ENCODE peak calls at places on chromosomes 12 and 14, in four cellular contexts. P is HepG2, T is K562, Y is GM12878. M is an unnamed sample.

GRCh38 chr14:69928111-69928523 is 48.9 kb downstream of the SMOC1 start:
- DNase-seq in P (no peak), Y (no peak), T (no peak), M (peak; percentile 11)

GRCh38 chr12:114656906-114657596 is 26.9 kb downstream of the TBX3 start:
- DNase-seq in P (peak; percentile 72), T (no peak), Y (no peak), M (no peak)

GRCh38 chr14:76407449-76408150 is 31.7 kb downstream of the ESRRB start:
- DNase-seq in Y (no peak), P (no peak), T (no peak), M (no peak)

GRCh38 chr12:10716704-10717315 is 6.3 kb downstream of the YBX3 start:
- DNase-seq in T (no peak), Y (no peak), P (no peak), M (peak; percentile 69)

GRCh38 chr14:69701269-69701668 is 65.7 kb upstream of the SRSF5 start:
- DNase-seq in P (no peak), T (no peak), Y (no peak), M (no peak)

GRCh38 chr12:56315256-56315625 is 547 bp downstream of the CNPY2 start:
- DNase-seq in P (no peak), Y (no peak), T (peak; percentile 35), M (no peak)

GRCh38 chr12:103880299-103881142 is 39.5 kb upstream of the NT5DC3 start:
- DNase-seq in T (no peak), Y (peak; percentile 74), P (no peak), M (peak; percentile 16)

GRCh38 chr12:113142886-113143329 is 6.6 kb upstream of the CFAP73 start:
- DNase-seq in P (no peak), T (no peak), Y (no peak), M (no peak)

GRCh38 chr12:4228122-4228580 is 45.4 kb upstream of the CCND2 start:
- DNase-seq in P (no peak), T (peak; percentile 17), Y (no peak), M (no peak)

GRCh38 chr12:83016226-83016835 is 329.6 kb downstream of the TMTC2 start:
- DNase-seq in T (peak; percentile 80), Y (no peak), P (peak; percentile 5), M (peak; percentile 62)

GRCh38 chr12:108511633-108512540 is 3.2 kb upstream of the FICD start:
- DNase-seq in T (peak; percentile 82), Y (peak; percentile 78), P (peak; percentile 56), M (peak; percentile 79)

GRCh38 chr12:39866135-39866534 is 239.7 kb downstream of the SLC2A13 start:
- DNase-seq in Y (no peak), T (peak; percentile 11), P (no peak), M (no peak)

GRCh38 chr14:63393002-63393401 is 74.3 kb upstream of the GPHB5 start:
- DNase-seq in T (no peak), P (no peak), Y (no peak), M (no peak)

GRCh38 chr12:54135621-54136027 is 53.2 kb downstream of the SMUG1 start:
- DNase-seq in T (no peak), P (peak; percentile 88), Y (no peak), M (no peak)

GRCh38 chr14:64955297-64955696 is 12.8 kb upstream of the GPX2 start:
- DNase-seq in P (no peak), T (no peak), Y (no peak), M (no peak)
- TF ChIP-seq CHD4 in P (no peak), T (no peak), Y (no peak), M (no peak)

DNA sequence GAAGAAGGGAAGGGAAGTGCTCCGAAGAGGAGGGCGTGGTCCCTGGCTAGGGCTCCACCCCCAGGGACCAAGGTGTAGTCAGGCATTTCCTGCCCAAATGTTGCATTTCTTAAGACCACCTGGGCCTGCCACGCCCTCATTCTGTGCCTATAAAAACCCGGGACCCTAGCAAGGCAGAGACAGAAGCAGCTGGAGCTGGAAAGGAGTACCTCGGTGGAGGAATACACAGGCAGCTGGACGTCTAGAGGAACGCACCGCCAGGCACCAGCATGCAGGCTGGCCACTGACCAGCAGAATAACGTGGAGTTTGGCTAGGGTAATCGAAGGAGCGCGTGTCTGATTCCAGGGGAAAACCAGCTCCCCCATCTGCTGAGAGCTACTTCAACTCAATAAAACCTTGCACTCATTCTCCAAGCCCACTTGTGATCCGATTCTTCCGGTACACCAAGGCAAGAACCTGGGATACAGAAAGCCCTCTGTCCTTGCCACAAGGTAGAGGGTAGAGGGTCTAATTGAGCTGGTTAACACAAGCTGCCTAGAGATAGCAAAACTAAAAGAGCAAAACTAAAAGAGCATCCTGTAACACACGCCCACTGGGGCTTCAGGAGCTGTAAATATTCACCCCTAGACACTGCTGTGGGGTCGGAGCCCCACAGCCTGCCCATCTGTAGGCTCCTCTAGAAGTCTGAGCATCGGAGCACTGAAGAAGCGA is 21.0 kb downstream of the CFL2 start:
- DNase-seq in T (peak; percentile 68), Y (no peak), P (peak; percentile 45), M (peak; percentile 68)
- TF ChIP-seq CHD4 in T (no peak), Y (no peak), P (no peak), M (no peak)

DNA sequence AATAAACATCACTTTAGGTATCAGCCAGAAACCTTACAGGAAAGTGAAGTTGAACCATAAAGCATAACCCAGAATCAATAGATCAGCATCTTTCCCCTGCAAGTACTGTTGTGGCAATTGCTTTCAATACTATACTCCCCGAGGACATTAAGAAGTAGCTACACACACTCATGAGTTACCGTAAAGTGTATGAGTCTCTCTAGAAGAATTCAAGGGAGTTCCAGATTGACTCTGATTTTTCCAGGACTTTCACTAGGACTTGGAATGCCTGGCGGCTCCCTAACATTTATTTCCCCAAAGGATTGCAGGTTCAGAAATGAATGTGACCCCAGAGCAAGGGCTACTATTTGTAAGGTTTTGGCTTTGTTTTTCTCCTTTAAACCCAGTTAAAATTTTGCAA is 465.4 kb upstream of the MDGA2 start:
- DNase-seq in Y (no peak), P (no peak), T (no peak), M (no peak)
- TF ChIP-seq CHD4 in Y (no peak), P (no peak), T (no peak), M (no peak)

GRCh38 chr12:79933043-79933442 is 1.9 kb downstream of the PPP1R12A start:
- DNase-seq in P (no peak), T (no peak), Y (no peak), M (no peak)

GRCh38 chr12:79932393-79932792 is 2.5 kb downstream of the PPP1R12A start:
- DNase-seq in T (peak; percentile 71), P (no peak), Y (no peak), M (no peak)

GRCh38 chr12:79934309-79935020 is 432 bp downstream of the PPP1R12A start:
- DNase-seq in Y (no peak), T (peak; percentile 75), P (peak; percentile 17), M (peak; percentile 19)

GRCh38 chr12:79935021-79935623 is at the start of gene PPP1R12A:
- DNase-seq in Y (peak; percentile 83), T (peak; percentile 98), P (peak; percentile 93), M (peak; percentile 81)

GRCh38 chr12:79933580-79934264 is 1.2 kb downstream of the PPP1R12A start:
- DNase-seq in T (peak; percentile 39), P (no peak), Y (no peak), M (no peak)
- TF ChIP-seq CHD4 in T (no peak), P (no peak), Y (no peak), M (no peak)

GRCh38 chr14:48954446-48954845 is 631.7 kb downstream of the RPS29 start:
- DNase-seq in Y (no peak), P (no peak), T (no peak), M (no peak)

GRCh38 chr14:48957486-48957885 is 628.7 kb downstream of the RPS29 start:
- DNase-seq in Y (no peak), P (no peak), T (no peak), M (no peak)

GRCh38 chr14:48955857-48956256 is 630.3 kb downstream of the RPS29 start:
- DNase-seq in P (no peak), T (no peak), Y (no peak), M (no peak)
- TF ChIP-seq CHD4 in P (no peak), T (no peak), Y (no peak), M (no peak)

M was measured in A549.